ENCODE peak calls at places on chromosome 11, in ten cellular contexts. One of them, this sample, is unnamed.
A peak's percentile ranks its signal among the peaks of the same experiment; 100 is the strongest.

GRCh38 chr11:86099727-86100320 is 30.9 kb upstream of the PICALM start:
- DNase-seq in smooth muscle cell of the brain vasculature: no peak
- DNase-seq in GM10248: no peak
- DNase-seq in stimulated activated CD4-positive, alpha-beta T cell treated with anti-CD3 and anti-CD28 coated beads, Interleukin-2, amount 100 ng/mL, for 48 hours: no peak
- DNase-seq in G401: no peak
- DNase-seq in progenitor cell of endocrine pancreas: no peak
- DNase-seq in WTC11: no peak
- DNase-seq in endothelial cell of umbilical vein: no peak
- DNase-seq in NCI-H446: no peak
- DNase-seq in HCT116: no peak
- DNase-seq in this sample: no peak

GRCh38 chr11:14676068-14676467 is 32.5 kb downstream of the PDE3B start:
- DNase-seq in progenitor cell of endocrine pancreas: no peak
- DNase-seq in NCI-H446: no peak
- DNase-seq in stimulated activated CD4-positive, alpha-beta T cell treated with anti-CD3 and anti-CD28 coated beads, Interleukin-2, amount 100 ng/mL, for 48 hours: no peak
- DNase-seq in G401: no peak
- DNase-seq in endothelial cell of umbilical vein: no peak
- DNase-seq in HCT116: no peak
- DNase-seq in smooth muscle cell of the brain vasculature: no peak
- DNase-seq in GM10248: no peak
- DNase-seq in WTC11: no peak
- DNase-seq in this sample: no peak

GRCh38 chr11:125257185-125257584 is 92.6 kb downstream of the PKNOX2 start:
- DNase-seq in NCI-H446: no peak
- DNase-seq in progenitor cell of endocrine pancreas: no peak
- DNase-seq in stimulated activated CD4-positive, alpha-beta T cell treated with anti-CD3 and anti-CD28 coated beads, Interleukin-2, amount 100 ng/mL, for 48 hours: no peak
- DNase-seq in HCT116: no peak
- DNase-seq in endothelial cell of umbilical vein: peak; percentile 9
- DNase-seq in GM10248: no peak
- DNase-seq in WTC11: peak; percentile 69
- DNase-seq in G401: peak; percentile 18
- DNase-seq in smooth muscle cell of the brain vasculature: no peak
- DNase-seq in this sample: no peak

GRCh38 chr11:85923455-85923854 is 68.3 kb downstream of the CCDC83 start:
- DNase-seq in GM10248: no peak
- DNase-seq in WTC11: no peak
- DNase-seq in G401: no peak
- DNase-seq in NCI-H446: no peak
- DNase-seq in stimulated activated CD4-positive, alpha-beta T cell treated with anti-CD3 and anti-CD28 coated beads, Interleukin-2, amount 100 ng/mL, for 48 hours: no peak
- DNase-seq in progenitor cell of endocrine pancreas: no peak
- DNase-seq in endothelial cell of umbilical vein: no peak
- DNase-seq in smooth muscle cell of the brain vasculature: no peak
- DNase-seq in HCT116: no peak
- DNase-seq in this sample: no peak

GRCh38 chr11:133928628-133929059 is 28.1 kb downstream of the IGSF9B start:
- DNase-seq in progenitor cell of endocrine pancreas: no peak
- DNase-seq in G401: no peak
- DNase-seq in stimulated activated CD4-positive, alpha-beta T cell treated with anti-CD3 and anti-CD28 coated beads, Interleukin-2, amount 100 ng/mL, for 48 hours: peak; percentile 53
- DNase-seq in GM10248: no peak
- DNase-seq in smooth muscle cell of the brain vasculature: no peak
- DNase-seq in NCI-H446: no peak
- DNase-seq in endothelial cell of umbilical vein: no peak
- DNase-seq in HCT116: no peak
- DNase-seq in WTC11: peak; percentile 24
- DNase-seq in this sample: no peak

GRCh38 chr11:96524475-96524874 is 134.7 kb downstream of the JRKL start:
- DNase-seq in HCT116: no peak
- DNase-seq in NCI-H446: no peak
- DNase-seq in GM10248: no peak
- DNase-seq in smooth muscle cell of the brain vasculature: no peak
- DNase-seq in WTC11: no peak
- DNase-seq in G401: no peak
- DNase-seq in progenitor cell of endocrine pancreas: no peak
- DNase-seq in endothelial cell of umbilical vein: no peak
- DNase-seq in stimulated activated CD4-positive, alpha-beta T cell treated with anti-CD3 and anti-CD28 coated beads, Interleukin-2, amount 100 ng/mL, for 48 hours: no peak
- DNase-seq in this sample: no peak

GRCh38 chr11:113505046-113505445 is 29.8 kb upstream of the DRD2 start:
- DNase-seq in HCT116: no peak
- DNase-seq in GM10248: no peak
- DNase-seq in smooth muscle cell of the brain vasculature: no peak
- DNase-seq in stimulated activated CD4-positive, alpha-beta T cell treated with anti-CD3 and anti-CD28 coated beads, Interleukin-2, amount 100 ng/mL, for 48 hours: no peak
- DNase-seq in endothelial cell of umbilical vein: no peak
- DNase-seq in G401: no peak
- DNase-seq in NCI-H446: no peak
- DNase-seq in progenitor cell of endocrine pancreas: no peak
- DNase-seq in WTC11: no peak
- DNase-seq in this sample: no peak

GRCh38 chr11:70805971-70806370 is 407.6 kb downstream of the CTTN start:
- DNase-seq in GM10248: no peak
- DNase-seq in WTC11: no peak
- DNase-seq in smooth muscle cell of the brain vasculature: no peak
- DNase-seq in HCT116: no peak
- DNase-seq in G401: no peak
- DNase-seq in stimulated activated CD4-positive, alpha-beta T cell treated with anti-CD3 and anti-CD28 coated beads, Interleukin-2, amount 100 ng/mL, for 48 hours: no peak
- DNase-seq in progenitor cell of endocrine pancreas: no peak
- DNase-seq in NCI-H446: no peak
- DNase-seq in endothelial cell of umbilical vein: no peak
- DNase-seq in this sample: no peak

GRCh38 chr11:108733479-108734116 is 68.7 kb downstream of the DDX10 start:
- DNase-seq in smooth muscle cell of the brain vasculature: no peak
- DNase-seq in endothelial cell of umbilical vein: peak; percentile 63
- DNase-seq in stimulated activated CD4-positive, alpha-beta T cell treated with anti-CD3 and anti-CD28 coated beads, Interleukin-2, amount 100 ng/mL, for 48 hours: peak; percentile 19
- DNase-seq in G401: no peak
- DNase-seq in GM10248: peak; percentile 40
- DNase-seq in HCT116: no peak
- DNase-seq in WTC11: no peak
- DNase-seq in NCI-H446: no peak
- DNase-seq in progenitor cell of endocrine pancreas: no peak
- DNase-seq in this sample: no peak

GRCh38 chr11:111963786-111964385 is 26.7 kb downstream of the DIXDC1 start:
- DNase-seq in WTC11: no peak
- DNase-seq in NCI-H446: no peak
- DNase-seq in smooth muscle cell of the brain vasculature: no peak
- DNase-seq in G401: no peak
- DNase-seq in endothelial cell of umbilical vein: no peak
- DNase-seq in GM10248: no peak
- DNase-seq in HCT116: no peak
- DNase-seq in stimulated activated CD4-positive, alpha-beta T cell treated with anti-CD3 and anti-CD28 coated beads, Interleukin-2, amount 100 ng/mL, for 48 hours: no peak
- DNase-seq in progenitor cell of endocrine pancreas: no peak
- DNase-seq in this sample: no peak

GRCh38 chr11:134126197-134126822 is 57.4 kb downstream of the JAM3 start:
- DNase-seq in smooth muscle cell of the brain vasculature: no peak
- DNase-seq in GM10248: no peak
- DNase-seq in WTC11: no peak
- DNase-seq in NCI-H446: no peak
- DNase-seq in endothelial cell of umbilical vein: peak; percentile 72
- DNase-seq in HCT116: no peak
- DNase-seq in progenitor cell of endocrine pancreas: no peak
- DNase-seq in stimulated activated CD4-positive, alpha-beta T cell treated with anti-CD3 and anti-CD28 coated beads, Interleukin-2, amount 100 ng/mL, for 48 hours: no peak
- DNase-seq in G401: no peak
- DNase-seq in this sample: no peak

GRCh38 chr11:76801736-76802135 is 18.6 kb downstream of the TSKU start:
- DNase-seq in smooth muscle cell of the brain vasculature: no peak
- DNase-seq in NCI-H446: no peak
- DNase-seq in GM10248: no peak
- DNase-seq in WTC11: no peak
- DNase-seq in endothelial cell of umbilical vein: no peak
- DNase-seq in G401: no peak
- DNase-seq in progenitor cell of endocrine pancreas: no peak
- DNase-seq in stimulated activated CD4-positive, alpha-beta T cell treated with anti-CD3 and anti-CD28 coated beads, Interleukin-2, amount 100 ng/mL, for 48 hours: no peak
- DNase-seq in HCT116: no peak
- DNase-seq in this sample: no peak

GRCh38 chr11:106304274-106304673 is 226.8 kb downstream of the AASDHPPT start:
- DNase-seq in smooth muscle cell of the brain vasculature: no peak
- DNase-seq in stimulated activated CD4-positive, alpha-beta T cell treated with anti-CD3 and anti-CD28 coated beads, Interleukin-2, amount 100 ng/mL, for 48 hours: no peak
- DNase-seq in G401: no peak
- DNase-seq in endothelial cell of umbilical vein: no peak
- DNase-seq in NCI-H446: no peak
- DNase-seq in progenitor cell of endocrine pancreas: no peak
- DNase-seq in WTC11: no peak
- DNase-seq in GM10248: no peak
- DNase-seq in HCT116: no peak
- DNase-seq in this sample: no peak

GRCh38 chr11:76803811-76804600 is 20.9 kb downstream of the TSKU start:
- DNase-seq in GM10248: peak; percentile 12
- DNase-seq in WTC11: no peak
- DNase-seq in progenitor cell of endocrine pancreas: no peak
- DNase-seq in NCI-H446: no peak
- DNase-seq in HCT116: no peak
- DNase-seq in smooth muscle cell of the brain vasculature: no peak
- DNase-seq in G401: no peak
- DNase-seq in endothelial cell of umbilical vein: no peak
- DNase-seq in stimulated activated CD4-positive, alpha-beta T cell treated with anti-CD3 and anti-CD28 coated beads, Interleukin-2, amount 100 ng/mL, for 48 hours: peak; percentile 65
- DNase-seq in this sample: no peak

GRCh38 chr11:3153291-3153861 is 11.7 kb downstream of the OSBPL5 start:
- DNase-seq in progenitor cell of endocrine pancreas: no peak
- DNase-seq in NCI-H446: no peak
- DNase-seq in WTC11: no peak
- DNase-seq in HCT116: no peak
- DNase-seq in GM10248: no peak
- DNase-seq in endothelial cell of umbilical vein: no peak
- DNase-seq in stimulated activated CD4-positive, alpha-beta T cell treated with anti-CD3 and anti-CD28 coated beads, Interleukin-2, amount 100 ng/mL, for 48 hours: no peak
- DNase-seq in smooth muscle cell of the brain vasculature: peak; percentile 88
- DNase-seq in G401: no peak
- DNase-seq in this sample: no peak

GRCh38 chr11:65414776-65415498 is 7.7 kb upstream of the NEAT1 start:
- DNase-seq in NCI-H446: no peak
- DNase-seq in HCT116: no peak
- DNase-seq in progenitor cell of endocrine pancreas: no peak
- DNase-seq in smooth muscle cell of the brain vasculature: no peak
- DNase-seq in G401: peak; percentile 42
- DNase-seq in stimulated activated CD4-positive, alpha-beta T cell treated with anti-CD3 and anti-CD28 coated beads, Interleukin-2, amount 100 ng/mL, for 48 hours: no peak
- DNase-seq in endothelial cell of umbilical vein: no peak
- DNase-seq in GM10248: no peak
- DNase-seq in WTC11: no peak
- DNase-seq in this sample: peak; percentile 2

GRCh38 chr11:94455861-94456260 is 37.8 kb downstream of the MRE11 start:
- DNase-seq in stimulated activated CD4-positive, alpha-beta T cell treated with anti-CD3 and anti-CD28 coated beads, Interleukin-2, amount 100 ng/mL, for 48 hours: no peak
- DNase-seq in smooth muscle cell of the brain vasculature: no peak
- DNase-seq in GM10248: no peak
- DNase-seq in endothelial cell of umbilical vein: no peak
- DNase-seq in G401: no peak
- DNase-seq in HCT116: peak; percentile 38
- DNase-seq in WTC11: no peak
- DNase-seq in NCI-H446: no peak
- DNase-seq in progenitor cell of endocrine pancreas: no peak
- DNase-seq in this sample: no peak

GRCh38 chr11:45022294-45023064 is 71.8 kb upstream of the TP53I11 start:
- DNase-seq in endothelial cell of umbilical vein: no peak
- DNase-seq in stimulated activated CD4-positive, alpha-beta T cell treated with anti-CD3 and anti-CD28 coated beads, Interleukin-2, amount 100 ng/mL, for 48 hours: no peak
- DNase-seq in GM10248: no peak
- DNase-seq in WTC11: no peak
- DNase-seq in G401: peak; percentile 44
- DNase-seq in HCT116: no peak
- DNase-seq in NCI-H446: no peak
- DNase-seq in progenitor cell of endocrine pancreas: no peak
- DNase-seq in smooth muscle cell of the brain vasculature: no peak
- DNase-seq in this sample: no peak

GRCh38 chr11:88402784-88403183 is 65.2 kb upstream of the CTSC start:
- DNase-seq in stimulated activated CD4-positive, alpha-beta T cell treated with anti-CD3 and anti-CD28 coated beads, Interleukin-2, amount 100 ng/mL, for 48 hours: no peak
- DNase-seq in WTC11: no peak
- DNase-seq in endothelial cell of umbilical vein: no peak
- DNase-seq in GM10248: no peak
- DNase-seq in HCT116: no peak
- DNase-seq in G401: no peak
- DNase-seq in progenitor cell of endocrine pancreas: no peak
- DNase-seq in smooth muscle cell of the brain vasculature: no peak
- DNase-seq in NCI-H446: no peak
- DNase-seq in this sample: no peak

GRCh38 chr11:34863048-34863447 is 53.1 kb downstream of the APIP start:
- DNase-seq in stimulated activated CD4-positive, alpha-beta T cell treated with anti-CD3 and anti-CD28 coated beads, Interleukin-2, amount 100 ng/mL, for 48 hours: no peak
- DNase-seq in WTC11: no peak
- DNase-seq in NCI-H446: no peak
- DNase-seq in smooth muscle cell of the brain vasculature: no peak
- DNase-seq in HCT116: no peak
- DNase-seq in G401: no peak
- DNase-seq in endothelial cell of umbilical vein: no peak
- DNase-seq in GM10248: no peak
- DNase-seq in progenitor cell of endocrine pancreas: no peak
- DNase-seq in this sample: no peak

GRCh38 chr11:62496676-62497075 is 49.9 kb downstream of the AHNAK start:
- DNase-seq in GM10248: no peak
- DNase-seq in stimulated activated CD4-positive, alpha-beta T cell treated with anti-CD3 and anti-CD28 coated beads, Interleukin-2, amount 100 ng/mL, for 48 hours: no peak
- DNase-seq in smooth muscle cell of the brain vasculature: no peak
- DNase-seq in progenitor cell of endocrine pancreas: no peak
- DNase-seq in NCI-H446: no peak
- DNase-seq in HCT116: no peak
- DNase-seq in WTC11: no peak
- DNase-seq in endothelial cell of umbilical vein: no peak
- DNase-seq in G401: no peak
- DNase-seq in this sample: no peak

GRCh38 chr11:67160872-67161783 is 42.1 kb downstream of the KDM2A start:
- DNase-seq in G401: no peak
- DNase-seq in NCI-H446: no peak
- DNase-seq in GM10248: no peak
- DNase-seq in HCT116: no peak
- DNase-seq in progenitor cell of endocrine pancreas: no peak
- DNase-seq in stimulated activated CD4-positive, alpha-beta T cell treated with anti-CD3 and anti-CD28 coated beads, Interleukin-2, amount 100 ng/mL, for 48 hours: no peak
- DNase-seq in smooth muscle cell of the brain vasculature: peak; percentile 33
- DNase-seq in endothelial cell of umbilical vein: peak; percentile 20
- DNase-seq in WTC11: no peak
- DNase-seq in this sample: no peak

GRCh38 chr11:57903441-57904123 is 120.1 kb upstream of the OR9Q1 start:
- DNase-seq in WTC11: no peak
- DNase-seq in smooth muscle cell of the brain vasculature: no peak
- DNase-seq in endothelial cell of umbilical vein: no peak
- DNase-seq in stimulated activated CD4-positive, alpha-beta T cell treated with anti-CD3 and anti-CD28 coated beads, Interleukin-2, amount 100 ng/mL, for 48 hours: no peak
- DNase-seq in G401: no peak
- DNase-seq in GM10248: no peak
- DNase-seq in NCI-H446: no peak
- DNase-seq in progenitor cell of endocrine pancreas: no peak
- DNase-seq in HCT116: peak; percentile 74
- DNase-seq in this sample: no peak

GRCh38 chr11:130766650-130767297 is 149.5 kb downstream of the SNX19 start:
- DNase-seq in stimulated activated CD4-positive, alpha-beta T cell treated with anti-CD3 and anti-CD28 coated beads, Interleukin-2, amount 100 ng/mL, for 48 hours: no peak
- DNase-seq in progenitor cell of endocrine pancreas: no peak
- DNase-seq in endothelial cell of umbilical vein: no peak
- DNase-seq in smooth muscle cell of the brain vasculature: no peak
- DNase-seq in GM10248: no peak
- DNase-seq in HCT116: no peak
- DNase-seq in NCI-H446: no peak
- DNase-seq in G401: no peak
- DNase-seq in WTC11: no peak
- DNase-seq in this sample: no peak

GRCh38 chr11:65416341-65417185 is 6.0 kb upstream of the NEAT1 start:
- DNase-seq in G401: peak; percentile 92
- DNase-seq in NCI-H446: peak; percentile 85
- DNase-seq in WTC11: peak; percentile 96
- DNase-seq in endothelial cell of umbilical vein: peak; percentile 86
- DNase-seq in HCT116: peak; percentile 54
- DNase-seq in smooth muscle cell of the brain vasculature: no peak
- DNase-seq in progenitor cell of endocrine pancreas: peak; percentile 91
- DNase-seq in stimulated activated CD4-positive, alpha-beta T cell treated with anti-CD3 and anti-CD28 coated beads, Interleukin-2, amount 100 ng/mL, for 48 hours: peak; percentile 91
- DNase-seq in GM10248: peak; percentile 91
- DNase-seq in this sample: peak; percentile 91

GRCh38 chr11:100861221-100861620 is 174.1 kb downstream of the ARHGAP42 start:
- DNase-seq in HCT116: no peak
- DNase-seq in stimulated activated CD4-positive, alpha-beta T cell treated with anti-CD3 and anti-CD28 coated beads, Interleukin-2, amount 100 ng/mL, for 48 hours: no peak
- DNase-seq in endothelial cell of umbilical vein: no peak
- DNase-seq in smooth muscle cell of the brain vasculature: no peak
- DNase-seq in progenitor cell of endocrine pancreas: no peak
- DNase-seq in WTC11: no peak
- DNase-seq in NCI-H446: no peak
- DNase-seq in G401: no peak
- DNase-seq in GM10248: no peak
- DNase-seq in this sample: no peak

GRCh38 chr11:15153231-15153630 is 38.5 kb downstream of the INSC start:
- DNase-seq in WTC11: no peak
- DNase-seq in GM10248: no peak
- DNase-seq in endothelial cell of umbilical vein: no peak
- DNase-seq in G401: no peak
- DNase-seq in NCI-H446: no peak
- DNase-seq in HCT116: no peak
- DNase-seq in stimulated activated CD4-positive, alpha-beta T cell treated with anti-CD3 and anti-CD28 coated beads, Interleukin-2, amount 100 ng/mL, for 48 hours: no peak
- DNase-seq in progenitor cell of endocrine pancreas: no peak
- DNase-seq in smooth muscle cell of the brain vasculature: no peak
- DNase-seq in this sample: no peak

GRCh38 chr11:103892603-103893002 is 143.8 kb upstream of the DDI1 start:
- DNase-seq in HCT116: no peak
- DNase-seq in smooth muscle cell of the brain vasculature: no peak
- DNase-seq in GM10248: no peak
- DNase-seq in stimulated activated CD4-positive, alpha-beta T cell treated with anti-CD3 and anti-CD28 coated beads, Interleukin-2, amount 100 ng/mL, for 48 hours: no peak
- DNase-seq in WTC11: no peak
- DNase-seq in G401: no peak
- DNase-seq in NCI-H446: no peak
- DNase-seq in progenitor cell of endocrine pancreas: no peak
- DNase-seq in endothelial cell of umbilical vein: no peak
- DNase-seq in this sample: no peak